ENCODE peak calls at places on chromosomes 5 and 9, in seven cellular contexts. K is lower leg skin, O is breast epithelium, M is astrocyte of the cerebellum, I is foreskin fibroblast, T is GM23338, D is heart right ventricle. P is an unnamed sample.

GRCh38 chr5:58085800-58086199 is 374.1 kb downstream of the PLK2 start:
- DNase-seq in K (no peak), O (no peak), M (peak), I (peak), T (no peak), D (no peak), P (no peak)

GRCh38 chr5:150243590-150243989 is 46.0 kb downstream of the CAMK2A start:
- DNase-seq in K (no peak), O (no peak), M (no peak), I (no peak), T (no peak), D (no peak), P (no peak)

GRCh38 chr9:136726631-136727191 is 14.3 kb downstream of the DIPK1B start:
- DNase-seq in K (no peak), O (no peak), M (no peak), I (peak), T (no peak), D (no peak), P (peak)

GRCh38 chr9:137715321-137715720 is 96.5 kb downstream of the EHMT1 start:
- DNase-seq in K (no peak), O (no peak), M (no peak), I (no peak), T (no peak), D (no peak), P (no peak)

GRCh38 chr9:128689293-128689770 is 310 bp downstream of the SET start:
- DNase-seq in K (no peak), O (no peak), M (no peak), I (no peak), T (no peak), D (peak), P (no peak)

GRCh38 chr9:87675906-87676515 is 49.9 kb upstream of the CTSL start:
- DNase-seq in K (no peak), O (no peak), M (no peak), I (no peak), T (no peak), D (no peak), P (no peak)

GRCh38 chr5:16791036-16791705 is 144.9 kb downstream of the MYO10 start:
- DNase-seq in K (no peak), O (no peak), M (peak), I (peak), T (peak), D (no peak), P (peak)

GRCh38 chr9:16930578-16930977 is 60.1 kb upstream of the BNC2 start:
- DNase-seq in K (no peak), O (no peak), M (no peak), I (no peak), T (no peak), D (no peak), P (no peak)

GRCh38 chr5:127844631-127845030 is 141.4 kb downstream of the CCDC192 start:
- DNase-seq in K (no peak), O (peak), M (no peak), I (no peak), T (peak), D (peak), P (no peak)

GRCh38 chr9:7121055-7121454 is 363.3 kb downstream of the KDM4C start:
- DNase-seq in K (no peak), O (no peak), M (no peak), I (no peak), T (no peak), D (no peak), P (no peak)

GRCh38 chr5:42908086-42908485 is 96.4 kb upstream of the SELENOP start:
- DNase-seq in K (no peak), O (no peak), M (no peak), I (no peak), T (no peak), D (no peak), P (no peak)

GRCh38 chr9:127611796-127612790 is at the start of gene STXBP1:
- DNase-seq in K (peak), O (peak), M (peak), I (peak), T (peak), D (peak), P (peak)

GRCh38 chr9:91558879-91559278 is 135.2 kb upstream of the NFIL3 start:
- DNase-seq in K (no peak), O (no peak), M (no peak), I (peak), T (no peak), D (no peak), P (peak)

GRCh38 chr9:133600747-133601146 is 8.4 kb downstream of the FAM163B start:
- DNase-seq in K (no peak), O (no peak), M (no peak), I (no peak), T (no peak), D (no peak), P (no peak)

DNA sequence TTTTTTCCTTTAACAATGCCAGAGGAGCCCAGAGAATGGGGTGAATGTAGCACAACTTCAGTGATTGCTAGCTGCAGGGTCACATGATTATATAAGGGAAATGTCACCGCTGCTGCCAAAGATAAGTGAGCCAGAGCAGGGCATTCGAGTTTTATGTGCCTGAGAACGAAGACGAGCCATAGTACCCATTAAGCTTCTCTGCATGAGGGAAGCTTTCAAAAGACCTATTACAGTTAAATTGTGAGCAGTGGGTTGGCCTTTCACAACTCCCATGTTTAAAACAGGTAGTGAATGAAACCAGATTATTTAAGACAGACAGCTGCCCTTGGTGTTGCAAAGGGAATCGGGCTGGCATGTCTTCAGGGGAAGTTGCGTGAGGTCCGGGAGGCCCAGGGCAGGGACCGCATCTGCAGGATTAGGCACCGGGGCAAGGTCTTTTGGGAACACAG is 82.4 kb upstream of the TNFAIP8 start:
- DNase-seq in K (no peak), O (no peak), M (no peak), I (no peak), T (no peak), D (peak), P (no peak)
- H3K4me3 ChIP-seq in K (no peak), O (no peak), M (no peak), I (no peak), T (no peak), D (no peak), P (no peak)

GRCh38 chr5:119365847-119366536 is 10.2 kb downstream of the TNFAIP8 start:
- DNase-seq in K (no peak), O (no peak), M (no peak), I (no peak), T (no peak), D (no peak), P (peak)

GRCh38 chr5:119362714-119363113 is 6.9 kb downstream of the TNFAIP8 start:
- DNase-seq in K (no peak), O (no peak), M (no peak), I (no peak), T (no peak), D (no peak), P (no peak)

GRCh38 chr5:119363271-119363670 is 7.5 kb downstream of the TNFAIP8 start:
- DNase-seq in K (no peak), O (no peak), M (no peak), I (no peak), T (no peak), D (no peak), P (no peak)

GRCh38 chr5:119361723-119362122 is 5.9 kb downstream of the TNFAIP8 start:
- DNase-seq in K (no peak), O (no peak), M (no peak), I (no peak), T (no peak), D (no peak), P (no peak)

DNA sequence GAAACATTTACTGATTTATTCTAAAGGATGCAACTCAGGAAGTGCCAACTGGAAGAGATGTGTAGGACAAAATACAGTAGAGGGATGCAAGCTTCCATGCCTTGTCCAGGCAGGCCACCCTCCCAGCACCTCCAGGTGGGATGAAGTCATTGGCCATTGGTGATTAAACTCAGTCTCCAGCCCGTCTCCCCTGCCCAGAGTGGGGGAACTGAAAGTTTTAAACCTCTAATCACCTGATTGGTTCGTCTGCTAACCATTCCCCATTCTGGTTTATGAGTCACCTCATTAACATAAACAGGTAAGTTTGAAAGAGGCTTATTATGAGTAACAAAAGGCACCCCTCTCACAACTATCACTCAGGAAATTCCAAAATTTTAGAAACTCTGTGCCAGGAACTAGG is 8.1 kb downstream of the TNFAIP8 start:
- DNase-seq in K (no peak), O (no peak), M (no peak), I (no peak), T (no peak), D (no peak), P (no peak)
- TF ChIP-seq CTCF in K (no peak), O (no peak), M (no peak), I (no peak), T (no peak), D (no peak), P (no peak)

GRCh38 chr5:111743521-111743920 is 13.5 kb downstream of the NREP start:
- DNase-seq in K (no peak), O (no peak), M (no peak), I (peak), T (no peak), D (no peak), P (peak)

GRCh38 chr5:111739423-111739822 is 17.6 kb downstream of the NREP start:
- DNase-seq in K (no peak), O (no peak), M (no peak), I (peak), T (no peak), D (no peak), P (no peak)

GRCh38 chr5:111742595-111742994 is 14.4 kb downstream of the NREP start:
- DNase-seq in K (no peak), O (no peak), M (peak), I (peak), T (no peak), D (no peak), P (peak)

GRCh38 chr5:111742166-111742565 is 14.8 kb downstream of the NREP start:
- DNase-seq in K (no peak), O (no peak), M (no peak), I (no peak), T (no peak), D (no peak), P (no peak)

DNA sequence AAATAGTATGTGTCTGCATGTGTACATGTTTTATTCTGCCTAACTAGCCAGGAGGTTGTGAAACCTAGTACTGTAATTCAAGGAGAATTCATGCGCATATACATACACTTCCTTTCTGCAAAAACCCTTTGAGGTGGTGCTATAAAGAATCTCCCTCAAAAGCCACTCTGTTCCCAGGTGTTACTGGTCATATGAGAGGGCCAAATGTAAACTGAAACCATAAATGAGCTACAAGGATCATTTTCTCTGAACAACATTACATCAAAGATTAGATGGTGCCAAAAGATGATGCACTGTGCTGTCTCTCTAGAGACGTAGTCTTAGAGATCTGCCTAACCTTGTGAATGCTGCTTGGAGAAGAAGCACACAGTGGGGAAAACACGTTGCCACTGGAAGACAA is 15.7 kb downstream of the NREP start:
- DNase-seq in K (no peak), O (no peak), M (no peak), I (peak), T (no peak), D (no peak), P (no peak)
- H3K4me3 ChIP-seq in K (no peak), O (no peak), M (no peak), I (no peak), T (peak), D (no peak), P (no peak)

GRCh38 chr9:76297721-76298239 is 96.4 kb downstream of the RFK start:
- DNase-seq in K (peak), O (no peak), M (no peak), I (peak), T (no peak), D (peak), P (peak)

GRCh38 chr9:76298497-76299144 is 95.6 kb downstream of the RFK start:
- DNase-seq in K (no peak), O (no peak), M (no peak), I (peak), T (peak), D (no peak), P (peak)

GRCh38 chr9:76302543-76302942 is 91.7 kb downstream of the RFK start:
- DNase-seq in K (no peak), O (no peak), M (no peak), I (no peak), T (no peak), D (no peak), P (no peak)

DNA sequence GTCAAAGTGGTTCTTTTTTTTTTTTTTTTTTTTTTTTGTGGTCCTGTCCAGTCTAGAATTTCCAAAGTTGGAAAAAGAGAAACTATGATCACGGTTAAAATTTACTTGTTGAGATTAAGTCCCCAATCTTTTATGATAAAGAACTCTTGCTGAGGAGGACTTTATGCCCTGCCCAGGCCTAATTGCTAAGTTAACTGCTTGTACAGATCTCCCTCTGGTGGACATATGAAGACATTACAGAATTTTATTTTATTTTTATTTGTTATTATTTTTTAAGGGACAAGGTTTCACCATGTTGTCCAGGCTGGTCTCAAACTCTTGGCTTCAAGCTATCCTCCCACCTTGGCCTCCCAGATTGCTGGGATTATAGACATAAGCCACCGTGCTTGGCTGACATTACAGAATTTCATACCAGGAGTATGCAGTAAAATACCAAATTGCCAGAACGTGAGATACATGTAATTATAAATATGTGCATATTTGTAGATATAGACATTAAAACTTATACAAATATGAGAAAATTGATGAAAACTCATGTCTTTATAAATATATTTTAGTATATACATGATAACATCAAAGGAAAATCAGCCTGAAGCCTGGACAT is 91.2 kb downstream of the RFK start:
- DNase-seq in K (no peak), O (no peak), M (peak), I (peak), T (peak), D (no peak), P (peak)
- TF ChIP-seq CTCF in K (no peak), O (peak), M (peak), I (peak), T (peak), D (peak), P (peak)

DNA sequence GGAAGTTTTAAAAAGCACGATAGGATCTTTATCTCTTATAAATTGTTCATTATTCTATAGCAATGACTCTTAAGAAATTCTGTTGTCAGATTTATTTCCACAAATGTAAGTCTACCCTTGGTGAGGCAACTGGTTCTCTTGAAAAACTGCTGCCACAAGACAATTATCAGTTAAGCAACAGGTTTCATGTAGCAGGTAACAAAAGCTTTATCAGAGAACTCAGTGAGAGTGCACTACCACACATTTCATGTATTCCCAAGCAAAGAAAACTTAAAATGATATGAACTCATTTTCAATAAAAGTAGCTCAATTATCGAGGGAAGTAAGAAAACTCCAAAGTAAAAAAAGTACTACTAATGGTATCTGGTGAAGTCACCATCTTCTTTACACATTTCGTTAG is 9.4 kb downstream of the NR6A1 start:
- DNase-seq in K (no peak), O (no peak), M (no peak), I (no peak), T (no peak), D (no peak), P (no peak)
- H3K4me3 ChIP-seq in K (no peak), O (no peak), M (no peak), I (no peak), T (peak), D (no peak), P (no peak)

GRCh38 chr5:133890308-133890707 is 78.1 kb downstream of the C5orf15 start:
- DNase-seq in K (no peak), O (no peak), M (no peak), I (no peak), T (no peak), D (no peak), P (no peak)
- TF ChIP-seq CTCF in K (no peak), O (no peak), M (no peak), I (no peak), T (no peak), D (no peak), P (no peak)

DNA sequence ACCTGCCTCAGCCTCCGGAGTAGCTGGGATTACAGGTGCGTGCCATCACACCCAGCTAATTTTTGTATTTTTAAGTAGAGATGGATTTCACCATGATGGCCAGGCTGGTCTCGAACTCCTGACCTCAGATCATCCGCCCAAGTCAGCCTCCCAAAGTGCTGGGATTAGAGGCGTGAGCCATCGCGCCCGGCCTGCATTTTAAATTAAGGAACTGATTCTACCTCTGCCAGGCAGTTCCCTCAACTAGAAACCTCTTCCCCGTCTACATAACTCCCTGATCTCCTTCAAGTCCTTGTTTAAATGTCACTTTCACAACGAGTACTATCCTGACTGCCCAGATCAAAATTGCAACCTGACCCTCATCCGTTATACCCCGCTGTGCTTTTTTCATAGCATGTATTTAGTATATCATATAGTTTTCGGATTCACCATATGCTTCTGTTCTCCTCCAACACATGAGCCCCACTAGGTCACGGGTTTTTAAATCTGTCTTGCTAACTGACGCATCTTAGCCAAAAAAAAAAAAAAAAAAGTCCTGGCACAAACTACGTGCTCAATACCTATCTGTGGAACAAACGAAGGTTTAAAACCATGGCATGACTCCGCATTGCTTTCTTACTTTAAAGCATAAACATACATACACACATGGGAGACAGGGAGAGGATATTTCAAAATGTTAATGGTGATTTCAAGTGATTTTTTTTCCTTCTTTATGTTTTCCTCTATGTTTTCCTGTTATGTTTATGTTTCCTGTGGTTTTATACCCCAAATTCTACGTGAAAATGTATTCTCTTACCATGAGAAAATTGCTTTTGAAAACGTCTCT is 766 bp upstream of the SOWAHA start:
- DNase-seq in K (no peak), O (no peak), M (no peak), I (no peak), T (no peak), D (no peak), P (no peak)
- H3K4me3 ChIP-seq in K (no peak), O (peak), M (no peak), I (no peak), T (peak), D (no peak), P (no peak)

GRCh38 chr5:35675392-35675791 is 57.7 kb downstream of the SPEF2 start:
- DNase-seq in K (no peak), O (no peak), M (no peak), I (no peak), T (peak), D (no peak), P (no peak)

GRCh38 chr5:35679351-35679750 is 61.7 kb downstream of the SPEF2 start:
- DNase-seq in K (no peak), O (no peak), M (no peak), I (peak), T (no peak), D (no peak), P (peak)

GRCh38 chr5:35681911-35682310 is 64.2 kb downstream of the SPEF2 start:
- DNase-seq in K (no peak), O (no peak), M (no peak), I (no peak), T (no peak), D (no peak), P (no peak)

GRCh38 chr5:35674049-35674448 is 56.4 kb downstream of the SPEF2 start:
- DNase-seq in K (no peak), O (no peak), M (no peak), I (no peak), T (peak), D (no peak), P (no peak)

DNA sequence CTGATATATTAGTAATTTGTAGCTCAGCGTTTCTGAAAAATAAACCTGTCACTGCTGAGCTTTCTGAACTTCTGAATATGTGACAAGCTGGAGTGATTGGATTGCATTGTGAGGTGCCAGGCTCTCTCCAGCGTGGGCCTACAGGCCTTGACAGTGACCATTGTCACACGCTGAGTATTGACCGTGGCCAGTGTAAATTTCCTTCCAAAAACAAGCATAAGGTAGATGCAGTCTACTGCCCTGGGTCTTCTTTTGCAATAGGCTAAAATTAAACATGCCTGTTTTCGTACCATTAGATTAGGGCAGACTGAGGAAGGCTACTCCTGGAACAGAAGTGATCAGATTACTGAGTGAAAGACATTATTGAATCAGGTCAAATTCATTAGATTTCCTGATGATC is 60.2 kb downstream of the SPEF2 start:
- DNase-seq in K (no peak), O (no peak), M (no peak), I (no peak), T (no peak), D (no peak), P (no peak)
- TF ChIP-seq CTCF in K (no peak), O (no peak), M (no peak), I (no peak), T (no peak), D (no peak), P (no peak)

GRCh38 chr5:80956272-80956671 is 3.9 kb upstream of the RASGRF2 start:
- DNase-seq in K (no peak), O (no peak), M (no peak), I (no peak), T (no peak), D (no peak), P (no peak)
- H3K4me3 ChIP-seq in K (no peak), O (no peak), M (no peak), I (no peak), T (no peak), D (no peak), P (no peak)

GRCh38 chr9:38017149-38017884 is 51.7 kb downstream of the SHB start:
- DNase-seq in K (no peak), O (peak), M (peak), I (peak), T (peak), D (peak), P (peak)
- TF ChIP-seq CTCF in K (no peak), O (peak), M (peak), I (peak), T (peak), D (peak), P (peak)